ENCODE peak calls at places on chromosome 13, in four cellular contexts. E, S, H and C are unnamed samples.

GRCh38 chr13:111437856-111438547 is 117.6 kb downstream of the TEX29 start:
- DNase-seq in E (no peak), S (no peak), H (no peak), C (no peak)

GRCh38 chr13:100434010-100434763 is 154.4 kb downstream of the GGACT start:
- DNase-seq in E (peak; percentile 87), H (peak; percentile 19), S (peak; percentile 60), C (peak; percentile 73)

GRCh38 chr13:99119686-99120085 is 81.0 kb upstream of the UBAC2 start:
- DNase-seq in S (no peak), H (no peak), E (no peak), C (no peak)

GRCh38 chr13:46342538-46342937 is 44.5 kb downstream of the RUBCNL start:
- DNase-seq in H (no peak), E (no peak), S (no peak), C (no peak)

GRCh38 chr13:53105881-53106280 is 77.3 kb downstream of the OLFM4 start:
- DNase-seq in S (no peak), H (no peak), E (no peak), C (no peak)

GRCh38 chr13:114068723-114069322 is 63.6 kb downstream of the RASA3 start:
- DNase-seq in E (peak; percentile 76), S (peak; percentile 85), H (peak; percentile 88), C (peak; percentile 64)

GRCh38 chr13:44040070-44040753 is 160.5 kb downstream of the LACC1 start:
- DNase-seq in H (peak; percentile 68), S (peak; percentile 65), E (peak; percentile 74), C (peak; percentile 44)

GRCh38 chr13:102620512-102620911 is 23.7 kb downstream of the TPP2 start:
- DNase-seq in S (no peak), H (no peak), E (no peak), C (no peak)

GRCh38 chr13:46628622-46629365 is 75.8 kb downstream of the LRCH1 start:
- DNase-seq in E (no peak), H (no peak), S (no peak), C (no peak)

GRCh38 chr13:108609353-108609752 is 20.1 kb upstream of the MYO16 start:
- DNase-seq in S (peak; percentile 45), E (peak; percentile 65), H (peak; percentile 29), C (peak; percentile 42)

GRCh38 chr13:113903361-113903760 is 39.5 kb upstream of the GAS6 start:
- DNase-seq in E (no peak), S (no peak), H (peak; percentile 68), C (peak; percentile 83)

GRCh38 chr13:80338781-80339577 is 1.9 kb downstream of the SPRY2 start:
- DNase-seq in H (peak; percentile 93), S (peak; percentile 79), E (peak; percentile 86), C (peak; percentile 81)

GRCh38 chr13:35718084-35718483 is 241.6 kb upstream of the MAB21L1 start:
- DNase-seq in H (no peak), S (no peak), E (no peak), C (no peak)

GRCh38 chr13:45119469-45119989 is 781 bp upstream of the GTF2F2 start:
- DNase-seq in S (peak; percentile 73), H (peak; percentile 67), E (peak; percentile 67), C (peak; percentile 79)

GRCh38 chr13:99978781-99979452 is 2.7 kb upstream of the ZIC2 start:
- DNase-seq in H (no peak), E (no peak), S (no peak), C (no peak)

GRCh38 chr13:113187263-113187669 is 21.2 kb downstream of the PCID2 start:
- DNase-seq in H (peak; percentile 100), E (peak; percentile 100), S (peak; percentile 100), C (peak; percentile 100)

GRCh38 chr13:42048625-42049453 is at the start of gene DGKH:
- DNase-seq in S (peak; percentile 70), E (peak; percentile 89), H (peak; percentile 71), C (peak; percentile 78)

GRCh38 chr13:67221630-67222226 is 8.4 kb downstream of the PCDH9 start:
- DNase-seq in S (no peak), H (no peak), E (no peak), C (no peak)

GRCh38 chr13:114072421-114072820 is 60.0 kb downstream of the RASA3 start:
- DNase-seq in H (no peak), E (no peak), S (no peak), C (no peak)

GRCh38 chr13:47665041-47665440 is 336.0 kb downstream of the SUCLA2 start:
- DNase-seq in E (no peak), S (no peak), H (no peak), C (no peak)

GRCh38 chr13:106373304-106373988 is 162.0 kb downstream of the EFNB2 start:
- DNase-seq in E (peak; percentile 34), S (no peak), H (no peak), C (peak; percentile 24)

GRCh38 chr13:98349731-98350305 is 172.7 kb upstream of the RNF113B start:
- DNase-seq in S (no peak), E (no peak), H (no peak), C (no peak)

GRCh38 chr13:28750187-28751045 is 31.6 kb upstream of the SLC46A3 start:
- DNase-seq in E (no peak), H (peak; percentile 7), S (no peak), C (no peak)

GRCh38 chr13:24115671-24116070 is 44.8 kb upstream of the SPATA13 start:
- DNase-seq in E (no peak), S (no peak), H (no peak), C (no peak)

GRCh38 chr13:101624210-101624922 is 171.9 kb downstream of the ITGBL1 start:
- DNase-seq in H (peak; percentile 32), E (peak; percentile 28), S (no peak), C (peak; percentile 51)

GRCh38 chr13:96229356-96229755 is 139.4 kb downstream of the HS6ST3 start:
- DNase-seq in S (peak; percentile 16), H (peak; percentile 31), E (peak; percentile 14), C (peak; percentile 6)

GRCh38 chr13:112693831-112694497 is 4.1 kb downstream of the ATP11A start:
- DNase-seq in H (peak; percentile 84), E (peak; percentile 89), S (peak; percentile 83), C (peak; percentile 88)

GRCh38 chr13:34371645-34372044 is 553.7 kb downstream of the RFC3 start:
- DNase-seq in H (no peak), S (no peak), E (no peak), C (peak; percentile 15)

GRCh38 chr13:19818223-19818842 is 35.6 kb upstream of the PSPC1 start:
- DNase-seq in E (peak; percentile 48), S (peak; percentile 11), H (no peak), C (no peak)

GRCh38 chr13:114031631-114032030 is 57.8 kb upstream of the C13orf46 start:
- DNase-seq in S (no peak), E (no peak), H (peak; percentile 40), C (no peak)

GRCh38 chr13:89490661-89491060 is 1819.5 kb downstream of the SLITRK5 start:
- DNase-seq in S (peak; percentile 0), E (peak; percentile 62), H (no peak), C (peak; percentile 10)

GRCh38 chr13:74930402-74931165 is 551.4 kb downstream of the TBC1D4 start:
- DNase-seq in S (peak; percentile 93), E (peak; percentile 64), H (peak; percentile 71), C (peak; percentile 74)